ENCODE peak calls at places on chromosomes 16 and 17, in nine cellular contexts. One of them, this sample, is unnamed.

GRCh38 chr16:69745232-69745612 is 9.5 kb downstream of the NOB1 start:
- DNase-seq in stomach: no peak
- DNase-seq in prostate gland: no peak
- DNase-seq in body of pancreas: no peak
- DNase-seq in Peyer's patch: no peak
- DNase-seq in erythroblast: no peak
- DNase-seq in breast epithelium: no peak
- DNase-seq in transverse colon: no peak
- DNase-seq in IMR-90: no peak
- DNase-seq in this sample: no peak

GRCh38 chr16:7013990-7014389 is 318.7 kb upstream of the RBFOX1 start:
- DNase-seq in breast epithelium: no peak
- DNase-seq in Peyer's patch: no peak
- DNase-seq in erythroblast: peak; percentile 22
- DNase-seq in stomach: no peak
- DNase-seq in transverse colon: no peak
- DNase-seq in prostate gland: no peak
- DNase-seq in IMR-90: peak; percentile 5
- DNase-seq in body of pancreas: no peak
- DNase-seq in this sample: no peak

GRCh38 chr16:81860867-81861266 is 81.8 kb downstream of the PLCG2 start:
- DNase-seq in erythroblast: no peak
- DNase-seq in stomach: no peak
- DNase-seq in IMR-90: no peak
- DNase-seq in prostate gland: no peak
- DNase-seq in Peyer's patch: no peak
- DNase-seq in transverse colon: no peak
- DNase-seq in body of pancreas: no peak
- DNase-seq in breast epithelium: no peak
- DNase-seq in this sample: no peak

GRCh38 chr16:83581082-83581481 is 226.7 kb upstream of the HSBP1 start:
- DNase-seq in prostate gland: no peak
- DNase-seq in breast epithelium: no peak
- DNase-seq in IMR-90: peak; percentile 46
- DNase-seq in body of pancreas: no peak
- DNase-seq in Peyer's patch: no peak
- DNase-seq in transverse colon: no peak
- DNase-seq in erythroblast: no peak
- DNase-seq in stomach: no peak
- DNase-seq in this sample: no peak

GRCh38 chr17:78355045-78355641 is 4.7 kb downstream of the SOCS3 start:
- DNase-seq in breast epithelium: no peak
- DNase-seq in IMR-90: no peak
- DNase-seq in body of pancreas: no peak
- DNase-seq in Peyer's patch: no peak
- DNase-seq in erythroblast: no peak
- DNase-seq in stomach: no peak
- DNase-seq in transverse colon: no peak
- DNase-seq in prostate gland: no peak
- DNase-seq in this sample: no peak

GRCh38 chr17:63082273-63082861 is 116.3 kb downstream of the TANC2 start:
- DNase-seq in body of pancreas: no peak
- DNase-seq in IMR-90: peak; percentile 58
- DNase-seq in Peyer's patch: no peak
- DNase-seq in prostate gland: no peak
- DNase-seq in transverse colon: no peak
- DNase-seq in breast epithelium: no peak
- DNase-seq in erythroblast: peak; percentile 32
- DNase-seq in stomach: no peak
- DNase-seq in this sample: no peak

GRCh38 chr17:35889818-35890773 is 9.9 kb upstream of the CCL5 start:
- DNase-seq in IMR-90: peak; percentile 68
- DNase-seq in prostate gland: no peak
- DNase-seq in breast epithelium: no peak
- DNase-seq in body of pancreas: no peak
- DNase-seq in transverse colon: no peak
- DNase-seq in Peyer's patch: no peak
- DNase-seq in stomach: peak; percentile 39
- DNase-seq in erythroblast: no peak
- DNase-seq in this sample: no peak

GRCh38 chr17:42403150-42403549 is 14.9 kb upstream of the STAT3 start:
- DNase-seq in breast epithelium: no peak
- DNase-seq in erythroblast: peak; percentile 62
- DNase-seq in IMR-90: no peak
- DNase-seq in transverse colon: peak; percentile 38
- DNase-seq in body of pancreas: no peak
- DNase-seq in prostate gland: no peak
- DNase-seq in Peyer's patch: peak; percentile 59
- DNase-seq in stomach: peak; percentile 28
- DNase-seq in this sample: no peak

GRCh38 chr16:70717817-70718216 is 32.0 kb upstream of the MTSS2 start:
- DNase-seq in IMR-90: no peak
- DNase-seq in prostate gland: no peak
- DNase-seq in Peyer's patch: no peak
- DNase-seq in transverse colon: no peak
- DNase-seq in stomach: no peak
- DNase-seq in breast epithelium: no peak
- DNase-seq in erythroblast: no peak
- DNase-seq in body of pancreas: no peak
- DNase-seq in this sample: no peak

GRCh38 chr17:81967533-81968395 is 6.8 kb upstream of the NOTUM start:
- DNase-seq in transverse colon: peak; percentile 80
- DNase-seq in erythroblast: peak; percentile 80
- DNase-seq in IMR-90: peak; percentile 32
- DNase-seq in Peyer's patch: peak; percentile 83
- DNase-seq in body of pancreas: peak; percentile 72
- DNase-seq in prostate gland: peak; percentile 40
- DNase-seq in breast epithelium: peak; percentile 71
- DNase-seq in stomach: peak; percentile 81
- DNase-seq in this sample: peak; percentile 80

GRCh38 chr17:35214631-35215273 is 20.6 kb upstream of the SLC35G3 start:
- DNase-seq in Peyer's patch: no peak
- DNase-seq in erythroblast: no peak
- DNase-seq in body of pancreas: no peak
- DNase-seq in prostate gland: no peak
- DNase-seq in stomach: no peak
- DNase-seq in breast epithelium: no peak
- DNase-seq in transverse colon: no peak
- DNase-seq in IMR-90: no peak
- DNase-seq in this sample: no peak

GRCh38 chr17:199195-199604 is 17.8 kb upstream of the DOC2B start:
- DNase-seq in Peyer's patch: no peak
- DNase-seq in stomach: no peak
- DNase-seq in prostate gland: no peak
- DNase-seq in body of pancreas: no peak
- DNase-seq in breast epithelium: no peak
- DNase-seq in transverse colon: no peak
- DNase-seq in IMR-90: peak; percentile 16
- DNase-seq in erythroblast: no peak
- DNase-seq in this sample: no peak

GRCh38 chr16:56259425-56259779 is 68.1 kb downstream of the GNAO1 start:
- DNase-seq in erythroblast: no peak
- DNase-seq in transverse colon: no peak
- DNase-seq in Peyer's patch: no peak
- DNase-seq in stomach: no peak
- DNase-seq in IMR-90: no peak
- DNase-seq in prostate gland: no peak
- DNase-seq in body of pancreas: no peak
- DNase-seq in breast epithelium: no peak
- DNase-seq in this sample: no peak

GRCh38 chr16:85419503-85420408 is 193.4 kb upstream of the GSE1 start:
- DNase-seq in breast epithelium: no peak
- DNase-seq in body of pancreas: peak; percentile 9
- DNase-seq in erythroblast: no peak
- DNase-seq in Peyer's patch: no peak
- DNase-seq in IMR-90: no peak
- DNase-seq in prostate gland: no peak
- DNase-seq in stomach: no peak
- DNase-seq in transverse colon: no peak
- DNase-seq in this sample: no peak

GRCh38 chr16:85553436-85554113 is 59.5 kb upstream of the GSE1 start:
- DNase-seq in breast epithelium: no peak
- DNase-seq in body of pancreas: peak; percentile 68
- DNase-seq in stomach: peak; percentile 79
- DNase-seq in IMR-90: peak; percentile 34
- DNase-seq in erythroblast: peak; percentile 85
- DNase-seq in prostate gland: no peak
- DNase-seq in transverse colon: peak; percentile 70
- DNase-seq in Peyer's patch: peak; percentile 73
- DNase-seq in this sample: peak; percentile 82

GRCh38 chr17:29958947-29959657 is 17.7 kb downstream of the EFCAB5 start:
- DNase-seq in erythroblast: no peak
- DNase-seq in body of pancreas: no peak
- DNase-seq in transverse colon: no peak
- DNase-seq in IMR-90: peak; percentile 49
- DNase-seq in breast epithelium: no peak
- DNase-seq in Peyer's patch: no peak
- DNase-seq in stomach: no peak
- DNase-seq in prostate gland: no peak
- DNase-seq in this sample: peak; percentile 1

GRCh38 chr17:18356624-18357023 is 6.7 kb downstream of the SHMT1 start:
- DNase-seq in erythroblast: no peak
- DNase-seq in IMR-90: peak; percentile 50
- DNase-seq in stomach: no peak
- DNase-seq in transverse colon: peak; percentile 25
- DNase-seq in body of pancreas: no peak
- DNase-seq in Peyer's patch: no peak
- DNase-seq in prostate gland: no peak
- DNase-seq in breast epithelium: peak; percentile 19
- DNase-seq in this sample: no peak
- TF ChIP-seq POLR2A in erythroblast: no peak
- TF ChIP-seq POLR2A in IMR-90: no peak
- TF ChIP-seq POLR2A in stomach: no peak
- TF ChIP-seq POLR2A in transverse colon: no peak
- TF ChIP-seq POLR2A in body of pancreas: no peak
- TF ChIP-seq POLR2A in Peyer's patch: no peak
- TF ChIP-seq POLR2A in prostate gland: no peak
- TF ChIP-seq POLR2A in breast epithelium: no peak
- TF ChIP-seq POLR2A in this sample: no peak

GRCh38 chr17:51260237-51260959 is at the start of gene UTP18:
- DNase-seq in prostate gland: peak; percentile 96
- DNase-seq in breast epithelium: peak; percentile 95
- DNase-seq in erythroblast: peak; percentile 99
- DNase-seq in body of pancreas: peak; percentile 97
- DNase-seq in stomach: peak; percentile 97
- DNase-seq in transverse colon: peak; percentile 98
- DNase-seq in IMR-90: peak; percentile 97
- DNase-seq in Peyer's patch: peak; percentile 97
- DNase-seq in this sample: peak; percentile 94

GRCh38 chr17:51263001-51263400 is 2.7 kb downstream of the UTP18 start:
- DNase-seq in prostate gland: no peak
- DNase-seq in body of pancreas: no peak
- DNase-seq in breast epithelium: no peak
- DNase-seq in erythroblast: no peak
- DNase-seq in IMR-90: peak; percentile 34
- DNase-seq in transverse colon: no peak
- DNase-seq in stomach: no peak
- DNase-seq in Peyer's patch: no peak
- DNase-seq in this sample: no peak

GRCh38 chr17:51258756-51259573 is 884 bp downstream of the MBTD1 start:
- DNase-seq in Peyer's patch: peak; percentile 55
- DNase-seq in IMR-90: no peak
- DNase-seq in breast epithelium: no peak
- DNase-seq in body of pancreas: peak; percentile 37
- DNase-seq in transverse colon: peak; percentile 34
- DNase-seq in stomach: no peak
- DNase-seq in prostate gland: peak; percentile 14
- DNase-seq in erythroblast: peak; percentile 62
- DNase-seq in this sample: peak; percentile 23

GRCh38 chr17:51259574-51260236 is at the start of gene MBTD1:
- DNase-seq in erythroblast: peak; percentile 98
- DNase-seq in prostate gland: peak; percentile 92
- DNase-seq in breast epithelium: peak; percentile 92
- DNase-seq in transverse colon: peak; percentile 96
- DNase-seq in Peyer's patch: peak; percentile 94
- DNase-seq in stomach: peak; percentile 94
- DNase-seq in body of pancreas: peak; percentile 94
- DNase-seq in IMR-90: peak; percentile 97
- DNase-seq in this sample: peak; percentile 97

GRCh38 chr17:51260960-51261958 is 913 bp downstream of the UTP18 start:
- DNase-seq in body of pancreas: peak; percentile 72
- DNase-seq in transverse colon: peak; percentile 82
- DNase-seq in breast epithelium: peak; percentile 42
- DNase-seq in erythroblast: peak; percentile 90
- DNase-seq in stomach: peak; percentile 74
- DNase-seq in prostate gland: peak; percentile 49
- DNase-seq in Peyer's patch: peak; percentile 84
- DNase-seq in IMR-90: no peak
- DNase-seq in this sample: peak; percentile 62
- TF ChIP-seq POLR2A in body of pancreas: peak; percentile 35
- TF ChIP-seq POLR2A in transverse colon: no peak
- TF ChIP-seq POLR2A in breast epithelium: no peak
- TF ChIP-seq POLR2A in erythroblast: peak; percentile 2
- TF ChIP-seq POLR2A in stomach: no peak
- TF ChIP-seq POLR2A in prostate gland: no peak
- TF ChIP-seq POLR2A in Peyer's patch: peak; percentile 1
- TF ChIP-seq POLR2A in IMR-90: no peak
- TF ChIP-seq POLR2A in this sample: no peak

GRCh38 chr16:17109413-17109812 is 361.3 kb downstream of the XYLT1 start:
- DNase-seq in body of pancreas: no peak
- DNase-seq in Peyer's patch: no peak
- DNase-seq in stomach: no peak
- DNase-seq in transverse colon: no peak
- DNase-seq in IMR-90: no peak
- DNase-seq in breast epithelium: no peak
- DNase-seq in prostate gland: no peak
- DNase-seq in erythroblast: no peak
- DNase-seq in this sample: no peak
- TF ChIP-seq POLR2A in body of pancreas: no peak
- TF ChIP-seq POLR2A in Peyer's patch: no peak
- TF ChIP-seq POLR2A in stomach: no peak
- TF ChIP-seq POLR2A in transverse colon: no peak
- TF ChIP-seq POLR2A in IMR-90: no peak
- TF ChIP-seq POLR2A in breast epithelium: no peak
- TF ChIP-seq POLR2A in prostate gland: no peak
- TF ChIP-seq POLR2A in erythroblast: no peak
- TF ChIP-seq POLR2A in this sample: no peak

DNA sequence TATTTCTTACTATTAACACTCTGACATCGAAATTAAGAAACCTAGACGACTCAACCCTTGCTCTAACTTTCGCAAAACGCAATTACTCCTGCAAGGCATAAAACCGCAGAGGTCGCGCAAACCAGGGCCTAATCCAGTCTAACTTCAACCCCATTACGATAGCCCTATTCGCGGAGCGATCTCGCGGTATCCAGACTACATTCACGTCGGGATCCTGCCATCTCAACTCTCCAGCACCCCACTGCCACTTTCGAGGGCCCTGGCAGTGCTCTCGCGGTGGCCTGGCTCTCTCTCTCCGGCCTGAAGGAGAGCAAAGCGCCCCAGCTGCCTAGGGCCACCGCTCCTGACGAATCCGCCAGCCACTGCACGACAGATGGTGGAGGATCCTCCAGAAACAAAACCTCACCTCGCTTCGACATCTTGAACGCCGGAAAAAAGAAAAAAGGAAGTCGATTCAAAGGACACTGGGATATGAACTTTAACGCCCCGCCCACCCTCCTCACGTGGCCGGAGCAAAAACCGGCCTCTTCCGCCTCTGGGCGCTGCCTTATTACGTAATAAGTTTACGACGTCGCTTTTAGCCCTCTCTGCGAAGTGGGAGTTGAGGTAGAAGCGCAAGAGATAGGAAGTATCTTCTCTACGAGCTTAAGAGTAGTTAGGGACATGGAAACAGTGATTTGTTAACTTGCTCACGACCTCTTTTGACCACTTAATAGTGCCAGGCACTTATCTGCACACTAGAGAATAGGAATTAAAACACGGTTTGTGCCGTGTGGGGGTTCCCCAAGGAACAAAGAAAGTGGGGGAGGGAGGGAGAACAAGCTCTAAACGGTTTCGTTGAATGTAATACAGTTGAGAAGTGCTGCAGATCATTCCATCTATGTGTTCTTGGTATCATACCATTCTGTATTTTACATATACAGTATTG is at the start of gene RPL23:
- DNase-seq in body of pancreas: peak; percentile 95
- DNase-seq in breast epithelium: peak; percentile 95
- DNase-seq in transverse colon: peak; percentile 96
- DNase-seq in prostate gland: peak; percentile 97
- DNase-seq in Peyer's patch: peak; percentile 93
- DNase-seq in IMR-90: peak; percentile 97
- DNase-seq in erythroblast: peak; percentile 97
- DNase-seq in stomach: peak; percentile 96
- DNase-seq in this sample: no peak
- TF ChIP-seq POLR2A in body of pancreas: peak; percentile 93
- TF ChIP-seq POLR2A in breast epithelium: peak; percentile 72
- TF ChIP-seq POLR2A in transverse colon: peak; percentile 97
- TF ChIP-seq POLR2A in prostate gland: peak; percentile 68
- TF ChIP-seq POLR2A in Peyer's patch: peak; percentile 83
- TF ChIP-seq POLR2A in IMR-90: peak; percentile 98
- TF ChIP-seq POLR2A in erythroblast: peak; percentile 98
- TF ChIP-seq POLR2A in stomach: no peak
- TF ChIP-seq POLR2A in this sample: peak; percentile 84

This sample was measured in H54.